ENCODE peak calls at places on chromosomes 3 and 15, in five cellular contexts. C is GM12878, L is HEK293T, R is HCT116, V is WTC11. O is an unnamed sample.

GRCh38 chr3:34213481-34213880 is 415.1 kb downstream of the PDCD6IP start:
- DNase-seq in R (no peak), V (no peak), L (peak), C (no peak), O (no peak)

GRCh38 chr3:54841461-54841860 is 86.4 kb downstream of the LRTM1 start:
- DNase-seq in R (no peak), C (no peak), V (no peak), L (no peak), O (no peak)

GRCh38 chr3:139755551-139755950 is 77.8 kb upstream of the NMNAT3 start:
- DNase-seq in V (no peak), C (no peak), R (no peak), L (no peak), O (no peak)

GRCh38 chr3:105752791-105753415 is 115.9 kb downstream of the CBLB start:
- DNase-seq in L (peak), C (no peak), R (no peak), V (no peak), O (no peak)

GRCh38 chr3:8450618-8451017 is 51.0 kb upstream of the LMCD1 start:
- DNase-seq in L (no peak), V (no peak), C (no peak), R (no peak), O (no peak)

GRCh38 chr15:62889734-62890505 is 152.6 kb upstream of the TPM1 start:
- DNase-seq in C (no peak), V (no peak), L (no peak), R (no peak), O (no peak)

GRCh38 chr3:50189274-50189673 is 2.1 kb upstream of the GNAT1 start:
- DNase-seq in R (peak), L (peak), C (no peak), V (peak), O (peak)

GRCh38 chr15:97504031-97504430 is 456.5 kb upstream of the ARRDC4 start:
- DNase-seq in L (no peak), C (no peak), R (no peak), V (no peak), O (no peak)

GRCh38 chr15:23518104-23518503 is 47.4 kb upstream of the MKRN3 start:
- DNase-seq in C (no peak), L (no peak), R (no peak), V (no peak), O (no peak)

GRCh38 chr3:185656321-185656840 is 70.3 kb downstream of the SENP2 start:
- DNase-seq in L (no peak), V (no peak), C (no peak), R (no peak), O (no peak)

GRCh38 chr3:62159693-62160092 is 213.7 kb downstream of the FEZF2 start:
- DNase-seq in C (no peak), R (no peak), L (no peak), V (no peak), O (no peak)

GRCh38 chr3:128572644-128573105 is 77.9 kb downstream of the RPN1 start:
- DNase-seq in R (peak), V (peak), C (peak), L (peak), O (peak)

GRCh38 chr3:105822171-105823123 is 46.4 kb downstream of the CBLB start:
- DNase-seq in L (no peak), C (no peak), R (no peak), V (no peak), O (no peak)

GRCh38 chr15:69116391-69116790 is 44.0 kb upstream of the GLCE start:
- DNase-seq in V (no peak), L (no peak), C (no peak), R (no peak), O (peak)

GRCh38 chr3:126528800-126529541 is 5.0 kb downstream of the CHST13 start:
- DNase-seq in V (no peak), C (no peak), R (no peak), L (no peak), O (no peak)

GRCh38 chr15:99618941-99619411 is 53.2 kb downstream of the MEF2A start:
- DNase-seq in V (no peak), C (no peak), R (no peak), L (peak), O (no peak)

GRCh38 chr15:83512459-83512858 is 65.3 kb downstream of the SH3GL3 start:
- DNase-seq in V (no peak), C (no peak), R (no peak), L (no peak), O (no peak)

GRCh38 chr15:32861741-32862140 is 143.9 kb downstream of the GREM1 start:
- DNase-seq in C (no peak), V (peak), L (no peak), R (no peak), O (no peak)

GRCh38 chr3:178342111-178342510 is 194.1 kb upstream of the KCNMB2 start:
- DNase-seq in L (no peak), R (no peak), C (no peak), V (no peak), O (no peak)

GRCh38 chr3:46867550-46867898 is 4.3 kb upstream of the MYL3 start:
- DNase-seq in L (no peak), V (no peak), C (no peak), R (no peak), O (no peak)

GRCh38 chr3:146469206-146470017 is at the start of gene PLSCR2:
- DNase-seq in V (peak), L (no peak), R (no peak), C (peak), O (peak)

GRCh38 chr15:63157066-63157890 is at the start of gene RPS27L:
- DNase-seq in C (peak), V (peak), R (peak), L (peak), O (peak)

GRCh38 chr3:152413244-152413643 is 144.5 kb downstream of the MBNL1 start:
- DNase-seq in L (no peak), R (no peak), V (no peak), C (no peak), O (no peak)

GRCh38 chr3:188003188-188004171 is 150.5 kb upstream of the LPP start:
- DNase-seq in L (no peak), C (no peak), V (no peak), R (no peak), O (no peak)

GRCh38 chr15:95557226-95558046 is 773.1 kb upstream of the NR2F2 start:
- DNase-seq in R (peak), C (peak), V (no peak), L (peak), O (peak)

GRCh38 chr3:17307482-17307881 is 422.7 kb downstream of the PLCL2 start:
- DNase-seq in C (no peak), V (no peak), R (no peak), L (no peak), O (no peak)

GRCh38 chr15:64527263-64527984 is 67.0 kb downstream of the ZNF609 start:
- DNase-seq in L (no peak), C (no peak), V (no peak), R (no peak), O (no peak)

GRCh38 chr3:70108072-70108471 is 108.5 kb downstream of the SAMMSON start:
- DNase-seq in C (no peak), V (peak), R (no peak), L (peak), O (peak)

GRCh38 chr15:41562784-41563198 is 3.8 kb downstream of the TYRO3 start:
- DNase-seq in R (no peak), L (no peak), C (no peak), V (no peak), O (peak)

GRCh38 chr15:68310178-68310810 is 32.7 kb downstream of the FEM1B start:
- DNase-seq in L (no peak), V (no peak), C (no peak), R (no peak), O (no peak)

GRCh38 chr15:88274534-88275460 is 18.3 kb upstream of the NTRK3 start:
- DNase-seq in R (peak), L (peak), V (peak), C (no peak), O (peak)

GRCh38 chr3:124202754-124203153 is 210.8 kb upstream of the ROPN1 start:
- DNase-seq in L (no peak), C (no peak), R (no peak), V (no peak), O (no peak)

GRCh38 chr3:141979050-141979671 is 102.7 kb downstream of the ATP1B3 start:
- DNase-seq in L (no peak), V (no peak), C (no peak), R (peak), O (no peak)

GRCh38 chr3:41199866-41200668 is 762 bp downstream of the CTNNB1 start:
- DNase-seq in L (peak), R (no peak), C (no peak), V (peak), O (peak)

GRCh38 chr3:147420361-147421183 is 11.4 kb downstream of the ZIC1 start:
- DNase-seq in V (no peak), L (no peak), C (no peak), R (no peak), O (no peak)

GRCh38 chr3:98680723-98681122 is 82.4 kb upstream of the ST3GAL6 start:
- DNase-seq in L (no peak), V (no peak), C (no peak), R (peak), O (no peak)

GRCh38 chr15:53811530-53811929 is 52.1 kb upstream of the WDR72 start:
- DNase-seq in R (peak), V (no peak), L (no peak), C (no peak), O (no peak)

GRCh38 chr3:151468284-151468917 is 7.5 kb upstream of the IGSF10 start:
- DNase-seq in L (peak), R (peak), C (no peak), V (peak), O (peak)

GRCh38 chr3:174815750-174816149 is 43.4 kb upstream of the NAALADL2 start:
- DNase-seq in R (no peak), L (no peak), C (no peak), V (no peak), O (no peak)

GRCh38 chr3:174826069-174826468 is 33.1 kb upstream of the NAALADL2 start:
- DNase-seq in R (no peak), C (no peak), L (no peak), V (no peak), O (no peak)

GRCh38 chr3:174822320-174822719 is 36.8 kb upstream of the NAALADL2 start:
- DNase-seq in C (no peak), R (no peak), V (no peak), L (no peak), O (no peak)

GRCh38 chr3:174820885-174821284 is 38.2 kb upstream of the NAALADL2 start:
- DNase-seq in R (no peak), C (no peak), V (no peak), L (no peak), O (no peak)

GRCh38 chr3:174821477-174821876 is 37.7 kb upstream of the NAALADL2 start:
- DNase-seq in C (no peak), L (peak), V (no peak), R (no peak), O (no peak)
- TF ChIP-seq SP1 in C (no peak), L (no peak), V (no peak), R (no peak), O (no peak)

DNA sequence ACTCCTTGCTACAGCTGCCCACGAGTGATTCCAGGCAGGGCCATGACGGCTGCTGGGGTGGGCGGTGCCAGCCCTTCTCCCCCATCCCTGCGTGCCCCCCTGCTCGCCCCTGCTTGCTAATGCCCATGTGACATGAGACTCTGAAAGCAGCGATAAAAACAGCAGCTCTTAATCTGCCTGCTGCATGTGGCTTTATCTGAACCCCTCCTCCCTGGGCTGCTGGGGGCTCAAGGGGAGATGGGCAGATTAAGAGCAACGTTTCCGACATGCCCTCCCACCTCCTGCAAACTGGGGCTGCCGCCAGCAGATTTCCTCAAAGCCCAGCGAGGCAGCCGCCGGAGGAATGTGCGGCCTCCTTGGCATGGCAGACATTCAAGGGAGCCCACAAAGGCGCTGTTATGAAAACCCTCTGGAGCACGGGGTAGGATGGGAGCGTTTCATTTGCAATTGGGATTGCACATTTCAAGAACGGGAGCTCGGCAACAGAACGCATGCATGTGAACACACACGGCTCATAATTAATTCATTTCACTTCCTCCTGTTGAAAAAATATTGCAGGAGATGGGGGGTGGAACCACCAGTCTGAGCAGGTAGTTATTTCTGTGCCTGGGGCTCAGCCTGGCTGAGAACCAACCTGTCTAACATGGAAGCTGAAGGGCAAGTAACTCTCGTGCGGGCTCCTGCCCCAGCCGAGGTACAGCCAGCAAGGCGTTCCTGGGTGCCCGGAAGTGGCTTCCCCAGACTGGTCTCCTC is 504.2 kb upstream of the PROK2 start:
- DNase-seq in C (no peak), R (no peak), L (no peak), V (no peak), O (peak)
- TF ChIP-seq SP1 in C (no peak), R (no peak), L (no peak), V (no peak), O (peak)

DNA sequence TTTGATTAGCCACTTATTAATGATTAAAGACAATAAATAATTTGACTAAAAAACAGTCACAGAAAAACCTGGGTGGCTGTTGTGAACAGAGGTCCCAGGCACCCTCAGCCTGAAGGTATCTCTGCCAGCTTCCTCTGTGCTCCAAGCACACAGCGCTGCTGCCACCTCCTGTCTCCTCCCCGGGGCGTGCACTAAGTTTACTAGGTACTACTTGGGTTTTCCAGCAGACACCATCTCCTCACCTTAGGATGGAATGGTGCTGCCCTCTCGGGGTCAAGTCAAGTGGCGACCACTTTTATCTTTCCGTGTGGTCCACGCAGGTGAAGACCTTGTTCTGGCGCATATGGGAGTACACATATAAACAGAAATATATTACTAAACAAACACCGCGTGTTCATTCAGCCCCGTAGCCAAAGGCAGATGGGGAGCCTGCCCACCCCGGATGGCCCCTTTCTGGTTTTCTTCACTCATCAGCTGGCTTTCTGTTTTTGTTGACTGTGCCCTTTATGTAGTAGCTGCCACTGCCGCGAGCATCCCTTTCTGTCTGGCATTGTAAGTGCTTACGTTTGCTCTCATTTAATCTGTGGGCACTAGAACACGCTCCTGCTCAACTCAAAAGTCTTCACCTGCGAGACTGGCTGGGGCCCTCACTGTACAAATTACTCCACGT is 128.0 kb downstream of the LRIG1 start:
- DNase-seq in R (no peak), L (peak), C (no peak), V (peak), O (peak)
- TF ChIP-seq SP1 in R (no peak), L (no peak), C (no peak), V (no peak), O (no peak)

GRCh38 chr3:63561879-63562278 is 90.6 kb upstream of the SNTN start:
- DNase-seq in L (no peak), R (no peak), V (no peak), C (no peak), O (no peak)

GRCh38 chr3:63559884-63560283 is 92.6 kb upstream of the SNTN start:
- DNase-seq in R (no peak), V (no peak), L (no peak), C (no peak), O (no peak)

GRCh38 chr3:63556401-63556800 is 96.1 kb upstream of the SNTN start:
- DNase-seq in R (no peak), L (no peak), V (no peak), C (no peak), O (no peak)

GRCh38 chr3:63562323-63562722 is 90.2 kb upstream of the SNTN start:
- DNase-seq in V (no peak), R (no peak), C (no peak), L (no peak), O (no peak)

GRCh38 chr3:63557912-63558311 is 94.6 kb upstream of the SNTN start:
- DNase-seq in V (no peak), C (peak), R (no peak), L (no peak), O (no peak)
- TF ChIP-seq SP1 in V (no peak), C (no peak), R (no peak), L (no peak), O (no peak)